ENCODE peak calls at places on chromosomes 13 and 19, in four cellular contexts. One of them, this sample, is unnamed.

GRCh38 chr19:6340493-6341201 is 7.2 kb upstream of the ACER1 start:
- DNase-seq in GM23338: peak; percentile 42
- DNase-seq in gastrocnemius medialis: no peak
- DNase-seq in tibial nerve: no peak
- DNase-seq in this sample: no peak

GRCh38 chr13:114259974-114260373 is 21.4 kb upstream of the UPF3A start:
- DNase-seq in GM23338: no peak
- DNase-seq in gastrocnemius medialis: no peak
- DNase-seq in tibial nerve: no peak
- DNase-seq in this sample: peak; percentile 28

GRCh38 chr19:41718761-41719160 is 10.3 kb downstream of the CEACAM5 start:
- DNase-seq in GM23338: no peak
- DNase-seq in gastrocnemius medialis: no peak
- DNase-seq in tibial nerve: no peak
- DNase-seq in this sample: no peak

GRCh38 chr19:7421941-7422744 is 66.7 kb downstream of the PEX11G start:
- DNase-seq in GM23338: no peak
- DNase-seq in gastrocnemius medialis: no peak
- DNase-seq in tibial nerve: no peak
- DNase-seq in this sample: no peak

GRCh38 chr19:4676955-4677731 is 7.0 kb upstream of the MYDGF start:
- DNase-seq in GM23338: peak; percentile 96
- DNase-seq in gastrocnemius medialis: no peak
- DNase-seq in tibial nerve: no peak
- DNase-seq in this sample: no peak

GRCh38 chr19:15550847-15551182 is 42.5 kb downstream of the CYP4F22 start:
- DNase-seq in GM23338: peak; percentile 27
- DNase-seq in gastrocnemius medialis: no peak
- DNase-seq in tibial nerve: no peak
- DNase-seq in this sample: no peak

GRCh38 chr13:72120632-72121031 is 253.6 kb upstream of the DACH1 start:
- DNase-seq in GM23338: peak; percentile 43
- DNase-seq in gastrocnemius medialis: no peak
- DNase-seq in tibial nerve: no peak
- DNase-seq in this sample: no peak

GRCh38 chr13:73335226-73335625 is 276.4 kb downstream of the KLF5 start:
- DNase-seq in GM23338: no peak
- DNase-seq in gastrocnemius medialis: no peak
- DNase-seq in tibial nerve: no peak
- DNase-seq in this sample: no peak

GRCh38 chr13:65966991-65967451 is 1263.1 kb downstream of the PCDH9 start:
- DNase-seq in GM23338: peak; percentile 88
- DNase-seq in gastrocnemius medialis: no peak
- DNase-seq in tibial nerve: no peak
- DNase-seq in this sample: no peak

GRCh38 chr13:101399365-101399764 is 16.9 kb downstream of the NALCN start:
- DNase-seq in GM23338: no peak
- DNase-seq in gastrocnemius medialis: no peak
- DNase-seq in tibial nerve: no peak
- DNase-seq in this sample: no peak

GRCh38 chr13:23674795-23675640 is 104.8 kb downstream of the TNFRSF19 start:
- DNase-seq in GM23338: no peak
- DNase-seq in gastrocnemius medialis: no peak
- DNase-seq in tibial nerve: no peak
- DNase-seq in this sample: no peak

GRCh38 chr19:16232127-16232526 is 34.4 kb downstream of the AP1M1 start:
- DNase-seq in GM23338: no peak
- DNase-seq in gastrocnemius medialis: no peak
- DNase-seq in tibial nerve: no peak
- DNase-seq in this sample: no peak

GRCh38 chr19:11848594-11849263 is at the start of gene ZNF439:
- DNase-seq in GM23338: peak; percentile 97
- DNase-seq in gastrocnemius medialis: peak; percentile 58
- DNase-seq in tibial nerve: peak; percentile 91
- DNase-seq in this sample: peak; percentile 99

GRCh38 chr19:344625-345319 is at the start of gene MIER2:
- DNase-seq in GM23338: peak; percentile 83
- DNase-seq in gastrocnemius medialis: peak; percentile 64
- DNase-seq in tibial nerve: peak; percentile 85
- DNase-seq in this sample: peak; percentile 86

GRCh38 chr19:35959040-35959967 is 23.1 kb downstream of the LRFN3 start:
- DNase-seq in GM23338: peak; percentile 57
- DNase-seq in gastrocnemius medialis: no peak
- DNase-seq in tibial nerve: no peak
- DNase-seq in this sample: peak; percentile 36

GRCh38 chr13:112696869-112697465 is 7.1 kb downstream of the ATP11A start:
- DNase-seq in GM23338: no peak
- DNase-seq in gastrocnemius medialis: no peak
- DNase-seq in tibial nerve: no peak
- DNase-seq in this sample: no peak

GRCh38 chr13:30145709-30146367 is 161.5 kb downstream of the KATNAL1 start:
- DNase-seq in GM23338: no peak
- DNase-seq in gastrocnemius medialis: no peak
- DNase-seq in tibial nerve: no peak
- DNase-seq in this sample: no peak

DNA sequence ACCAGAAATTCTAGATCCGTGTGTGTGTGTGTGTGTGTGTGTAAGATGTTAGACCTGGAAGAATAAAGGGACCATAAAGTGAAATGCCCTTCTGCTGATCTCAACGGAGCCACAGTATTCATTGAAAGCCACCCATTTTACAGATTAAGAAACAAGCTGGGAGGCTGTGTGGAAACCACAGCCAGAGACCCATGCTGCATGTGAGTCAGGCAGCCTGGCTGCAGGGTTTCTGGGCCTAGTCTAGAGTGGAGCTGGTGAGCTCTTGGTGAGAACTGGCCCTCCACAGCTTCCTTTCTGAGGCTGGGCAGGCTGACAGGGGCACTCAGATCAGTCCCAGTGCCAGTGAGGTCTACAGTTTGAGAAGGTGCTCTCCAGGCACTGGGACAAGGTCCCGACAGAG is 75.3 kb downstream of the SERP2 start:
- DNase-seq in GM23338: no peak
- DNase-seq in gastrocnemius medialis: no peak
- DNase-seq in tibial nerve: no peak
- DNase-seq in this sample: no peak
- H3K4me3 ChIP-seq in GM23338: no peak overlapping the region
- H3K4me3 ChIP-seq in gastrocnemius medialis: no peak overlapping the region
- H3K4me3 ChIP-seq in tibial nerve: no peak overlapping the region
- H3K4me3 ChIP-seq in this sample: no peak overlapping the region

DNA sequence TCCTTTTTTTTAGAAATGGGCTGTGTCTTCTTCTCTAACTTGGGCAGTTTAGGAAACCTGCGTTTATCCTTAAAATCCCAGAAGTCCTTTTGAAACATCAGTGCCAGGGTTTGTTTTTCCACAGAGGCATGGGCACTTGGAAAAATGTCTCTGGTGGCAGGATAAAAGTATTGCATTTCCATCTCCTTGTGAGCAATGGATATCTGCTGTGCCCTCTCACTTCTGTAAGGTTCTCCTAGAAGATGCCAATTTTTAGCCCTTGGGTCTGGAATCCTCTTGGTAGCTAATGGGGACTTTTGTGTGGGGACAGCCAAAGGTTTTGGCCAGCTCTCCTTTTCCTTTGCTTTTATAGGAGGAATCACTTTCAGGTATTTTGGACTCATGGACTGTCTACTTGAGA is 21.0 kb downstream of the WDR87 start:
- DNase-seq in GM23338: no peak
- DNase-seq in gastrocnemius medialis: no peak
- DNase-seq in tibial nerve: no peak
- DNase-seq in this sample: no peak
- TF ChIP-seq CTCF in GM23338: no peak
- TF ChIP-seq CTCF in gastrocnemius medialis: no peak
- TF ChIP-seq CTCF in tibial nerve: no peak
- TF ChIP-seq CTCF in this sample: no peak

GRCh38 chr19:3033595-3034193 is 4.6 kb upstream of the TLE2 start:
- DNase-seq in GM23338: no peak
- DNase-seq in gastrocnemius medialis: no peak
- DNase-seq in tibial nerve: no peak
- DNase-seq in this sample: no peak
- H3K4me1 ChIP-seq in GM23338: peaks cover 8% of the 10 kb centered on the region
- H3K4me1 ChIP-seq in gastrocnemius medialis: peaks cover 11% of the 10 kb centered on the region
- H3K4me1 ChIP-seq in tibial nerve: peaks cover 16% of the 10 kb centered on the region
- H3K4me1 ChIP-seq in this sample: peaks cover 16% of the 10 kb centered on the region

GRCh38 chr13:94173312-94173854 is 306.1 kb downstream of the DCT start:
- DNase-seq in GM23338: no peak
- DNase-seq in gastrocnemius medialis: no peak
- DNase-seq in tibial nerve: no peak
- DNase-seq in this sample: no peak

GRCh38 chr13:94176576-94176975 is 302.9 kb downstream of the DCT start:
- DNase-seq in GM23338: no peak
- DNase-seq in gastrocnemius medialis: no peak
- DNase-seq in tibial nerve: no peak
- DNase-seq in this sample: no peak

GRCh38 chr13:94177041-94177440 is 302.4 kb downstream of the DCT start:
- DNase-seq in GM23338: no peak
- DNase-seq in gastrocnemius medialis: no peak
- DNase-seq in tibial nerve: no peak
- DNase-seq in this sample: no peak

GRCh38 chr13:94175076-94175475 is 304.4 kb downstream of the DCT start:
- DNase-seq in GM23338: no peak
- DNase-seq in gastrocnemius medialis: no peak
- DNase-seq in tibial nerve: no peak
- DNase-seq in this sample: no peak

GRCh38 chr13:94174009-94174408 is 305.5 kb downstream of the DCT start:
- DNase-seq in GM23338: no peak
- DNase-seq in gastrocnemius medialis: no peak
- DNase-seq in tibial nerve: no peak
- DNase-seq in this sample: no peak
- H3K4me3 ChIP-seq in GM23338: no peak overlapping the region
- H3K4me3 ChIP-seq in gastrocnemius medialis: no peak overlapping the region
- H3K4me3 ChIP-seq in tibial nerve: no peak overlapping the region
- H3K4me3 ChIP-seq in this sample: no peak overlapping the region

This sample was measured in mucosa of descending colon.